ENCODE peak calls at places on chromosomes 12 and 14, in six cellular contexts. L is A549; Q is omental fat pad; K is dorsolateral prefrontal cortex; T is right atrium auricular region; U is CD8-positive, alpha-beta T cell. O is an unnamed sample.

GRCh38 chr12:65895759-65896656 is 71.7 kb downstream of the HMGA2 start:
- DNase-seq in Q (no peak), T (no peak), U (no peak), L (no peak), K (no peak), O (no peak)

GRCh38 chr12:53380104-53380796 is at the start of gene SP1:
- DNase-seq in U (peak), Q (peak), L (peak), T (peak), K (peak), O (peak)

GRCh38 chr12:6551496-6552139 is 4.2 kb downstream of the IFFO1 start:
- DNase-seq in U (no peak), Q (no peak), L (no peak), T (peak), K (peak), O (no peak)

GRCh38 chr14:100140452-100141132 is 18.9 kb downstream of the DEGS2 start:
- DNase-seq in K (no peak), U (no peak), T (no peak), L (no peak), Q (no peak), O (no peak)

GRCh38 chr14:89542768-89543419 is 125.9 kb upstream of the FOXN3 start:
- DNase-seq in T (no peak), U (no peak), K (no peak), L (no peak), Q (no peak), O (no peak)

GRCh38 chr12:121468451-121468850 is 68.5 kb downstream of the RNF34 start:
- DNase-seq in K (peak), U (no peak), L (no peak), Q (no peak), T (no peak), O (no peak)

GRCh38 chr12:116044181-116044580 is 233.3 kb downstream of the MED13L start:
- DNase-seq in U (no peak), T (no peak), L (no peak), K (no peak), Q (no peak), O (no peak)

GRCh38 chr14:87687338-87687876 is 305.6 kb downstream of the GALC start:
- DNase-seq in Q (no peak), T (no peak), U (no peak), L (no peak), K (no peak), O (no peak)

GRCh38 chr12:25254271-25254880 is 3.6 kb upstream of the KRAS start:
- DNase-seq in U (no peak), L (no peak), T (no peak), K (no peak), Q (no peak), O (no peak)

GRCh38 chr12:124684496-124684895 is 117.1 kb upstream of the NCOR2 start:
- DNase-seq in K (no peak), T (no peak), Q (no peak), U (no peak), L (no peak), O (no peak)

GRCh38 chr12:50765325-50765911 is 1.5 kb downstream of the ATF1 start:
- DNase-seq in T (no peak), L (peak), Q (no peak), K (peak), U (no peak), O (no peak)

GRCh38 chr14:96055753-96056508 is 16.8 kb downstream of the C14orf132 start:
- DNase-seq in K (no peak), L (no peak), Q (no peak), T (no peak), U (peak), O (no peak)

GRCh38 chr12:96862326-96862725 is 44.7 kb upstream of the NEDD1 start:
- DNase-seq in Q (no peak), L (no peak), U (no peak), K (no peak), T (no peak), O (no peak)

GRCh38 chr12:95882080-95882479 is 23.3 kb downstream of the SNRPF start:
- DNase-seq in U (no peak), T (no peak), Q (no peak), K (no peak), L (no peak), O (no peak)

GRCh38 chr12:75981247-75981646 is 50.3 kb downstream of the PHLDA1 start:
- DNase-seq in U (no peak), L (no peak), K (no peak), T (no peak), Q (no peak), O (no peak)

GRCh38 chr12:29148958-29149690 is at the start of gene FAR2:
- DNase-seq in L (peak), K (peak), T (no peak), Q (no peak), U (peak), O (peak)

GRCh38 chr12:94228488-94228907 is 80.1 kb downstream of the PLXNC1 start:
- DNase-seq in L (no peak), K (no peak), Q (no peak), T (no peak), U (no peak), O (no peak)

GRCh38 chr14:24231263-24232120 is 675 bp downstream of the NEDD8 start:
- DNase-seq in Q (no peak), L (peak), T (no peak), U (no peak), K (no peak), O (no peak)

GRCh38 chr14:77026166-77026929 is 2.2 kb downstream of the IRF2BPL start:
- DNase-seq in K (peak), L (no peak), U (no peak), Q (no peak), T (no peak), O (peak)

GRCh38 chr14:93160353-93160801 is 24.3 kb downstream of the MOAP1 start:
- DNase-seq in T (no peak), K (no peak), U (no peak), L (peak), Q (no peak), O (no peak)

GRCh38 chr12:101018540-101018939 is 191.5 kb downstream of the SLC5A8 start:
- DNase-seq in L (peak), T (no peak), Q (no peak), K (no peak), U (no peak), O (no peak)

GRCh38 chr14:72607386-72608125 is 286.3 kb downstream of the DPF3 start:
- DNase-seq in U (peak), Q (no peak), T (peak), L (no peak), K (no peak), O (peak)

GRCh38 chr14:72217164-72217563 is 284.9 kb downstream of the RGS6 start:
- DNase-seq in K (no peak), Q (no peak), U (no peak), T (no peak), L (no peak), O (no peak)

GRCh38 chr14:68278568-68279436 is 459.2 kb downstream of the RAD51B start:
- DNase-seq in L (peak), T (no peak), K (no peak), Q (no peak), U (no peak), O (no peak)

GRCh38 chr12:12172106-12172511 is 94.7 kb downstream of the LRP6 start:
- DNase-seq in U (no peak), T (no peak), Q (no peak), L (no peak), K (no peak), O (no peak)

GRCh38 chr12:131065279-131065678 is 111.6 kb downstream of the ADGRD1 start:
- DNase-seq in U (no peak), K (no peak), Q (no peak), L (no peak), T (no peak), O (no peak)

GRCh38 chr14:96131836-96132235 is 72.8 kb upstream of the BDKRB2 start:
- DNase-seq in K (no peak), U (no peak), Q (no peak), T (no peak), L (no peak), O (no peak)

DNA sequence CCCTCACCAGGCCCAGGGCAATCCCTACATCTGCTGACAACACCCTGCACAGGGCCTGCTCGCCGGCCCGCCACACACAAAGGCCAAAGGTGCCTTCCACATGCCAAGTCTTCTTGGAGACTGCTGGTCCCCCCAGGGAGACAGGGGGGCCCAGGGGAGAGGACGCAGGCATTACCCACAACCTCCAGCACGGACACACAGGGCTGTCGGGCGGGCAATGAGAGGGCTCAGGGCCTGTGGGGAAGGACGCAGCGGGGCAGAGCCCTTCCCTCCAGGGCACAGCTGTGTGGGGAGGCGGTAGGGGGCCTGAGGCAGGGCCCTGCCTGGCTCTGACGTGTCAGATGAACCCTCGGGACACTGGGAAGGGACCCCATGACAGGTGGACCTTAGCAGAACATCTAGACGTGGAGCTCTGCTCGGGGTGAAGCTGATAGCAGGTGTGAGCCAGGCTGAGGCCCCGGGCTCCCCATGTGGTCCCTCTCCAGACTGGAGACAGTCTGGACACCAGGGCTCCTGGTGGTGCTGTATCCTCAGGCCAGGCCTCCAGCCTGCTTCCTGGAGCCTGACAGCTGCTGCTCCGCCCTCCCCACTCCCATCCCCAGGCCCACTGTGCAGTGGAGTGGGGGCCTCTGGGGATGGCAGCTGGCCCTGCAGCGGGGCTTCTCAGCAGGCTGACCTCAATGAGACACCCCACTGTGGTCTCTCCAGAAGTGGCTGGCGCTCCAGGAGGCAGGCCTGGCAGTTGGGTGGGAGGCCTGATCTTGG is 31.6 kb upstream of the NUDT14 start:
- DNase-seq in L (no peak), Q (no peak), T (no peak), U (no peak), K (no peak), O (no peak)
- TF ChIP-seq CTCF in L (no peak), Q (no peak), T (no peak), U (no peak), K (no peak), O (no peak)

DNA sequence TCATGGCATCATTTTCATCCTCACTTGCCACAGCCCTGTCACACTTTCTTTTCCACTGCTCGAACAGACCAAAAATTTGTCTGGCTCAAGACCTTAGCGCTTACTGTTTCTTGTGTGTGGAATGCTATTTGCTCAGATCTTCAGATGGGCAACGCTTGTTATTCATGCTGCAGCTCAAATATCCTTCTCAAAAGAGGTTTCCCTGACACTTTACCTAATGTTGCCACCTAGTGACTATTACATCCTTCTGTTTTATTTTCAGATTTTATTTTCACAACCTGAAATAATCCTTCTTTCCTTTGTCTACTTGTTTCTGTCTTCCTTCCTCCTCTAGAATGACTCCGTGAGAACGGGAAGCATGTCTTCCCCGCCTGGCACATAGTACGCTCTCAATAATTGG is 5.6 kb downstream of the FBXO33 start:
- DNase-seq in Q (no peak), U (no peak), T (no peak), K (no peak), L (no peak), O (no peak)
- TF ChIP-seq CTCF in Q (no peak), U (peak), T (no peak), K (no peak), L (peak), O (no peak)

GRCh38 chr12:78636253-78636855 is 228.2 kb upstream of the SYT1 start:
- DNase-seq in U (no peak), K (no peak), L (no peak), Q (no peak), T (no peak), O (no peak)

GRCh38 chr12:78645956-78646355 is 218.6 kb upstream of the SYT1 start:
- DNase-seq in K (no peak), T (no peak), U (no peak), Q (no peak), L (no peak), O (no peak)

GRCh38 chr12:78641837-78642423 is 222.6 kb upstream of the SYT1 start:
- DNase-seq in L (no peak), T (no peak), K (no peak), Q (no peak), U (no peak), O (no peak)
- TF ChIP-seq CTCF in L (no peak), T (no peak), K (no peak), Q (no peak), U (no peak), O (no peak)

DNA sequence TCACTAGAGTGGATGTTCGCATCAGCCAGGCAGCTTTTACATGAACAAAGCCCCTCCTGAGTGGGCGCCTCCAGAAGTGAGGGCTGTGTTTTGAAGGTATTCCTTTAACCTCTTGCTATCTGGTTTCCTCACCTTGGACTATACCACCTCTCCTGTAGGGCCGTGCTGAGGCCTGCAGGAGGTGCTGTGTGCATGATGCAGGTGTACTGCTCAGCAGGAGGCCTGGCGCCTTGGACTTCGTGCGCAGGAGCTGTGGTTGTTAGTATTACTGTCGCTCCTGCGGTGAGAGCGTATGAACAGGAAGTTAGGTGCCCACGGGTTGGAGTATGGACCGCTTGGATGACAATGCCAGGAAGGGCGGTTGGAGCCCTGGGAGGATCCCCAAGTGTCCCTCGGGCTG is 130.7 kb downstream of the TSPAN9 start:
- DNase-seq in Q (no peak), U (no peak), K (peak), L (no peak), T (no peak), O (no peak)
- TF ChIP-seq CTCF in Q (no peak), U (no peak), K (no peak), L (no peak), T (peak), O (no peak)

GRCh38 chr14:58258156-58258555 is 13.5 kb downstream of the PSMA3 start:
- DNase-seq in Q (no peak), K (no peak), T (no peak), U (no peak), L (no peak), O (no peak)
- TF ChIP-seq CTCF in Q (no peak), K (no peak), T (no peak), U (no peak), L (no peak), O (no peak)

DNA sequence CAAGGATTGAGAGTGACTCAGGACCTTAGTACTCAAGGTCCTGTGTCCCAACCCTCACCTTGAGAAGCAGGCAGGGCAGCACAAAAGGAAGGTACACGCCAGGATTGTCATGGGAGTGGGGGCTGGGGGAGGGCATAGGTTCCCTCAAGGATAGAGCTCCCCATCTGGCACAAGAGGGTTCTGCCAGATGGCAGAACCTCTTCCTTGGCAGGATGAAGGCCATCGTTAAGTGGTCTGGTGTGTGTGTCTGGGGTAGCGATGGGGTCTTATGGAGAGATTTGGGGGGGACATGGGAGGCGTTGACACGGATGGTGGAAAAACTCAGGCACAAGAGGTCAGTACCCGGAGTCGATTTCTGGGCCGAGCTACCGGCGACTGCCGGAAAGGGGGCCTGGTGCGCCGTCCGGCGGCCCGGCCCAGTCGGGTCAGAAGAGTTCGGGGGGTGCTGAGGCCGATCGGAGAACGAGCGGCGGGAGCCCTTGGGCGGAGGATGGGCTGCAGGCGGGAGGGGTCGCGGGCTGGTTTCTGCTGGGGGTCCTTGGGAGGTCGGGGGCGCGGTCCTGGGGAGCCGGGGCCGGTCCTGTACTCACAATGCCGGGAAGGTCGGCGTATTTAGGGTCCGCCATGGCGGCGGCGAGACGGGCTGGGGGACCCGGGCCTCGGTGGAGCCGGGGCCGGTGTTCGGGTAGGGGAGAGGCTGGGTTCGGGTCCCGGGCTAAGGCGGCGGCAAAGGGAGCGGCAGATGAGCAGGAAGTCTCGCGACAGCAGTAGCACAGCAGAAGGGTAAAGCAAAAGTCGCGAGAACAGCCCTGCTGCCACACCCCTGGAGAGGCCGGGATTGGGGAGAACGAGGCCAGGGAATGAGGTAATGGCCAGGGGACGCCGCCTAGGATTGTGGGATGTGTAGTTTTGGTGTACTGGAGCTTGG is at the start of gene DCTN2:
- DNase-seq in Q (peak), L (peak), K (peak), T (peak), U (peak), O (peak)
- TF ChIP-seq CTCF in Q (no peak), L (no peak), K (peak), T (no peak), U (no peak), O (no peak)